ENCODE peak calls at places on chromosome 19, in eight cellular contexts. V is heart right ventricle; P is transverse colon; J is stimulated activated CD8-positive, alpha-beta memory T cell treated with anti-CD3 and anti-CD28 coated beads, Interleukin-7, amount 100 ng/mL, for 1 hour; F is activated CD4-positive, alpha-beta T cell treated with anti-CD3 and anti-CD28 coated beads, Interleukin-2, amount 10 ng/mL, durations not matched to agents 7 days and 5 days; T is CD8-positive, alpha-beta memory T cell; I is C1 segment of cervical spinal cord; C is hypothalamus. G is an unnamed sample.

GRCh38 chr19:662207-662961 is 630 bp downstream of the RNF126 start:
- DNase-seq in J (peak), P (peak), V (no peak), I (no peak), C (no peak), T (peak), F (peak), G (peak)

GRCh38 chr19:1210227-1210538 is 4.6 kb downstream of the STK11 start:
- DNase-seq in F (no peak), J (no peak), C (peak), V (no peak), T (no peak), P (no peak), I (no peak), G (no peak)

GRCh38 chr19:34556500-34556899 is 74.9 kb downstream of the WTIP start:
- DNase-seq in I (no peak), P (peak), T (no peak), V (no peak), J (no peak), C (no peak), F (peak), G (no peak)

GRCh38 chr19:5686647-5687359 is 3.3 kb upstream of the RPL36 start:
- DNase-seq in I (peak), J (peak), T (peak), P (peak), C (peak), F (peak), V (peak), G (peak)

GRCh38 chr19:7293795-7294570 is at the start of gene INSR:
- DNase-seq in I (no peak), C (peak), V (peak), F (peak), P (peak), J (peak), T (peak), G (no peak)

GRCh38 chr19:46902402-46902766 is 41.6 kb downstream of the ARHGAP35 start:
- DNase-seq in J (no peak), I (no peak), V (no peak), T (no peak), F (no peak), C (no peak), P (no peak), G (no peak)

GRCh38 chr19:5154129-5154798 is 185.4 kb downstream of the KDM4B start:
- DNase-seq in I (no peak), T (peak), P (peak), V (peak), F (peak), C (no peak), J (no peak), G (peak)

GRCh38 chr19:47028372-47028672 is 8.7 kb downstream of the NPAS1 start:
- DNase-seq in F (no peak), V (no peak), J (no peak), C (no peak), T (no peak), I (no peak), P (no peak), G (no peak)

GRCh38 chr19:53917356-53917755 is 8.3 kb downstream of the CACNG7 start:
- DNase-seq in C (no peak), F (no peak), P (no peak), J (no peak), I (no peak), T (no peak), V (no peak), G (no peak)